ENCODE peak calls at places on chromosomes 7 and 10, in eight cellular contexts. X, N, K, V, C, F, T and J are unnamed samples.

GRCh38 chr10:21899736-21900135 is 103.8 kb downstream of the DNAJC1 start:
- DNase-seq in X (no peak), N (no peak), F (no peak), V (no peak), T (no peak), K (no peak), C (no peak), J (no peak)

GRCh38 chr10:111035542-111035941 is 41.3 kb upstream of the ADRA2A start:
- DNase-seq in F (no peak), X (no peak), N (no peak), T (no peak), C (no peak), K (no peak), V (no peak), J (peak)

GRCh38 chr7:88452648-88453047 is 146.0 kb upstream of the STEAP4 start:
- DNase-seq in T (no peak), X (no peak), V (no peak), F (no peak), N (no peak), C (no peak), K (no peak), J (no peak)

GRCh38 chr7:262251-262572 is 27.8 kb upstream of the FOXL3 start:
- DNase-seq in T (no peak), K (no peak), V (no peak), F (no peak), C (no peak), X (no peak), N (no peak), J (no peak)

GRCh38 chr7:130365093-130365492 is 15.2 kb upstream of the CPA1 start:
- DNase-seq in C (peak), K (no peak), N (no peak), T (no peak), V (peak), F (no peak), X (no peak), J (no peak)

GRCh38 chr7:111835066-111835465 is 272.8 kb upstream of the IMMP2L start:
- DNase-seq in K (no peak), C (peak), V (peak), T (no peak), F (no peak), N (no peak), X (no peak), J (peak)

GRCh38 chr7:116528008-116528789 is 3.4 kb downstream of the CAV1 start:
- DNase-seq in C (peak), T (no peak), K (no peak), X (no peak), N (no peak), F (no peak), V (peak), J (peak)

GRCh38 chr7:34900891-34901493 is 136.3 kb downstream of the DPY19L1 start:
- DNase-seq in N (no peak), V (no peak), T (no peak), X (peak), C (no peak), K (no peak), F (no peak), J (no peak)

GRCh38 chr10:67808706-67809105 is 29.3 kb downstream of the DNAJC12 start:
- DNase-seq in C (no peak), V (no peak), T (no peak), X (no peak), F (no peak), N (no peak), K (no peak), J (no peak)

GRCh38 chr10:74175510-74176379 is 24.7 kb downstream of the ADK start:
- DNase-seq in N (no peak), K (no peak), C (no peak), T (peak), V (no peak), F (no peak), X (no peak), J (no peak)

GRCh38 chr10:32153252-32153651 is 97.0 kb upstream of the KIF5B start:
- DNase-seq in F (no peak), X (no peak), K (no peak), V (no peak), N (no peak), C (no peak), T (no peak), J (no peak)

GRCh38 chr7:69564454-69565417 is 33.5 kb upstream of the AUTS2 start:
- DNase-seq in X (no peak), F (no peak), V (peak), K (peak), C (peak), N (no peak), T (peak), J (no peak)

GRCh38 chr7:132030161-132030568 is 473.7 kb upstream of the PODXL start:
- DNase-seq in T (no peak), V (peak), N (no peak), K (peak), X (no peak), C (no peak), F (no peak), J (no peak)

GRCh38 chr10:79102056-79102874 is 33.5 kb downstream of the ZMIZ1 start:
- DNase-seq in X (no peak), C (peak), F (no peak), V (peak), N (no peak), K (no peak), T (no peak), J (peak)

GRCh38 chr10:111037868-111038267 is 39.0 kb upstream of the ADRA2A start:
- DNase-seq in X (no peak), T (no peak), N (no peak), V (no peak), C (no peak), K (no peak), F (no peak), J (no peak)

GRCh38 chr10:104038958-104039752 is 46.5 kb downstream of the COL17A1 start:
- DNase-seq in K (no peak), F (no peak), V (no peak), X (no peak), C (no peak), N (no peak), T (no peak), J (no peak)

GRCh38 chr10:68073631-68074403 is 1.3 kb downstream of the HERC4 start:
- DNase-seq in T (no peak), X (no peak), F (no peak), C (peak), K (no peak), V (no peak), N (no peak), J (peak)

GRCh38 chr10:30857803-30858202 is 173.9 kb downstream of the ZNF438 start:
- DNase-seq in K (no peak), V (peak), C (peak), T (no peak), F (no peak), N (no peak), X (no peak), J (peak)

GRCh38 chr7:140607441-140607989 is 33.1 kb downstream of the DENND2A start:
- DNase-seq in T (no peak), F (no peak), N (no peak), C (peak), K (peak), X (no peak), V (peak), J (peak)

GRCh38 chr7:28630350-28630749 is 218.0 kb downstream of the CREB5 start:
- DNase-seq in T (no peak), K (no peak), X (no peak), F (no peak), V (no peak), C (no peak), N (no peak), J (no peak)

GRCh38 chr7:6709808-6710207 is 3.1 kb upstream of the ZNF12 start:
- DNase-seq in F (no peak), T (no peak), C (no peak), N (no peak), K (no peak), X (no peak), V (no peak), J (no peak)

GRCh38 chr7:116593359-116594075 is 68.7 kb downstream of the CAV1 start:
- DNase-seq in X (no peak), V (no peak), K (no peak), N (no peak), T (no peak), C (no peak), F (no peak), J (no peak)

GRCh38 chr7:23597908-23598224 is 684 bp downstream of the CCDC126 start:
- DNase-seq in K (no peak), F (peak), X (no peak), V (no peak), C (no peak), T (peak), N (no peak), J (no peak)

GRCh38 chr10:34885901-34886300 is 70.8 kb upstream of the PARD3 start:
- DNase-seq in F (no peak), X (no peak), T (no peak), K (no peak), N (no peak), C (peak), V (no peak), J (peak)

GRCh38 chr7:91314591-91315323 is 50.5 kb downstream of the FZD1 start:
- DNase-seq in K (no peak), C (no peak), V (no peak), N (no peak), T (no peak), X (no peak), F (no peak), J (no peak)

GRCh38 chr7:103524042-103524907 is 78.3 kb upstream of the SLC26A5 start:
- DNase-seq in K (no peak), F (no peak), C (peak), N (no peak), X (no peak), V (peak), T (peak), J (peak)

GRCh38 chr10:58706836-58707235 is 194.2 kb downstream of the BICC1 start:
- DNase-seq in F (no peak), V (peak), T (no peak), X (no peak), N (no peak), C (no peak), K (no peak), J (no peak)

GRCh38 chr10:88070080-88070880 is 206.9 kb downstream of the PTEN start:
- DNase-seq in X (no peak), K (no peak), C (peak), N (no peak), F (no peak), T (no peak), V (no peak), J (peak)

GRCh38 chr7:9681284-9681683 is 1247.9 kb downstream of the NXPH1 start:
- DNase-seq in F (no peak), T (no peak), V (no peak), C (no peak), N (no peak), K (no peak), X (no peak), J (no peak)

GRCh38 chr7:126001344-126001743 is 1071.7 kb upstream of the POT1 start:
- DNase-seq in N (no peak), V (no peak), X (no peak), C (no peak), F (no peak), T (no peak), K (no peak), J (no peak)

GRCh38 chr10:8331896-8332729 is 277.6 kb downstream of the GATA3 start:
- DNase-seq in K (no peak), C (peak), N (peak), X (peak), V (peak), T (no peak), F (no peak), J (peak)

GRCh38 chr10:14605231-14605925 is 169.3 kb downstream of the FAM107B start:
- DNase-seq in T (no peak), X (no peak), C (peak), N (no peak), F (no peak), V (peak), K (no peak), J (peak)